ENCODE peak calls at places on chromosome 11, in eight cellular contexts. H is right cardiac atrium, Q is PC-9, C is sigmoid colon, D is Caco-2, G is gastrocnemius medialis, P is epithelial cell of proximal tubule, J is fibroblast of the aortic adventitia. I is an unnamed sample.

GRCh38 chr11:96284401-96284800 is 58.6 kb downstream of the MAML2 start:
- DNase-seq in H (no peak), Q (no peak), C (no peak), D (no peak), G (no peak), P (no peak), J (no peak), I (no peak)

GRCh38 chr11:34987617-34988016 is 71.2 kb downstream of the PDHX start:
- DNase-seq in H (no peak), Q (no peak), C (no peak), D (no peak), G (no peak), P (no peak), J (peak; percentile 16), I (peak; percentile 68)

GRCh38 chr11:15710593-15711260 is 596.0 kb downstream of the INSC start:
- DNase-seq in H (no peak), Q (no peak), C (no peak), D (no peak), G (peak; percentile 59), P (no peak), J (no peak), I (no peak)

GRCh38 chr11:94831529-94831928 is 63.4 kb downstream of the AMOTL1 start:
- DNase-seq in H (no peak), Q (no peak), C (no peak), D (no peak), G (no peak), P (no peak), J (no peak), I (no peak)

GRCh38 chr11:4164884-4165590 is 70.4 kb downstream of the RRM1 start:
- DNase-seq in H (no peak), Q (no peak), C (no peak), D (no peak), G (no peak), P (no peak), J (no peak), I (no peak)

GRCh38 chr11:111930472-111930871 is 6.7 kb upstream of the DIXDC1 start:
- DNase-seq in H (no peak), Q (no peak), C (no peak), D (no peak), G (no peak), P (no peak), J (no peak), I (no peak)

GRCh38 chr11:120545813-120546212 is 34.3 kb downstream of the GRIK4 start:
- DNase-seq in H (no peak), Q (no peak), C (no peak), D (no peak), G (no peak), P (no peak), J (no peak), I (no peak)

GRCh38 chr11:6443269-6444003 is 2.6 kb upstream of the HPX start:
- DNase-seq in H (peak; percentile 57), Q (peak; percentile 16), C (peak; percentile 79), D (peak; percentile 66), G (peak; percentile 10), P (no peak), J (peak; percentile 61), I (peak; percentile 12)

GRCh38 chr11:44286268-44286880 is 23.6 kb downstream of the ALX4 start:
- DNase-seq in H (no peak), Q (peak; percentile 39), C (no peak), D (peak; percentile 56), G (no peak), P (no peak), J (peak; percentile 58), I (no peak)

GRCh38 chr11:58316142-58316541 is 42.7 kb downstream of the OR5B17 start:
- DNase-seq in H (no peak), Q (no peak), C (no peak), D (no peak), G (no peak), P (peak; percentile 26), J (peak; percentile 28), I (no peak)

GRCh38 chr11:76550781-76551180 is 106.0 kb downstream of the EMSY start:
- DNase-seq in H (no peak), Q (no peak), C (no peak), D (no peak), G (no peak), P (no peak), J (no peak), I (no peak)

GRCh38 chr11:61671527-61671926 is 8.7 kb upstream of the DAGLA start:
- DNase-seq in H (no peak), Q (peak; percentile 34), C (no peak), D (peak; percentile 79), G (no peak), P (no peak), J (no peak), I (no peak)

GRCh38 chr11:111454561-111455192 is 57.5 kb downstream of the BTG4 start:
- DNase-seq in H (no peak), Q (peak; percentile 48), C (no peak), D (peak; percentile 76), G (no peak), P (no peak), J (peak; percentile 65), I (peak; percentile 28)

GRCh38 chr11:101860694-101861371 is 54.0 kb upstream of the CEP126 start:
- DNase-seq in H (peak; percentile 17), Q (peak; percentile 30), C (no peak), D (peak; percentile 73), G (no peak), P (no peak), J (peak; percentile 83), I (peak; percentile 36)

GRCh38 chr11:108432783-108433182 is 34.5 kb downstream of the C11orf65 start:
- DNase-seq in H (no peak), Q (no peak), C (no peak), D (no peak), G (no peak), P (no peak), J (peak; percentile 47), I (peak; percentile 15)

GRCh38 chr11:62811659-62812058 is 6.4 kb upstream of the NXF1 start:
- DNase-seq in H (no peak), Q (no peak), C (no peak), D (no peak), G (no peak), P (no peak), J (no peak), I (no peak)

GRCh38 chr11:26105762-26106423 is 226.0 kb upstream of the ANO3 start:
- DNase-seq in H (no peak), Q (no peak), C (no peak), D (no peak), G (no peak), P (no peak), J (no peak), I (no peak)

GRCh38 chr11:77127969-77128691 is at the start of gene MYO7A:
- DNase-seq in H (peak; percentile 71), Q (peak; percentile 25), C (no peak), D (peak; percentile 98), G (no peak), P (no peak), J (no peak), I (no peak)

GRCh38 chr11:93169950-93170561 is 27.7 kb downstream of the SLC36A4 start:
- DNase-seq in H (no peak), Q (no peak), C (no peak), D (no peak), G (no peak), P (no peak), J (peak; percentile 58), I (no peak)

GRCh38 chr11:15585587-15586331 is 471.0 kb downstream of the INSC start:
- DNase-seq in H (no peak), Q (no peak), C (no peak), D (no peak), G (no peak), P (no peak), J (no peak), I (no peak)

GRCh38 chr11:13268791-13269190 is 8.8 kb upstream of the BMAL1 start:
- DNase-seq in H (no peak), Q (no peak), C (no peak), D (no peak), G (no peak), P (no peak), J (no peak), I (no peak)

DNA sequence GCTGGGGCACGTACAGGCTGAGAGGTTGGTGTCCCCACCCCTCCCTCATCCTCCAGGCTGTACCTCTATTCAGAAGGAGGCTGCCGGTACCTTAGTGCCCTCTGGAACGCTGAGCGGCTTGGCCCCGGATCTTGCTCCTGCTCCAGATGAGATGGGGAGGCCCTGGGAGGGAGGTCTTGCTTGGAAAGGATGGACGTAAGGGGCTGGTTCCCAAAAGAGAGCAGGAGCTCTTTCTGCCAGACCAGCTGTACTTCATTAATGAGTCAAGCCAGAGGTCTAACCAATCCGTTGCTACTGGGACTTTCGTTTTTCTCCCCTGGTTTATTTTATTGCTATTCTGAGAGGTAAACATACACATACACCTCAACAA is 213.0 kb upstream of the CADM1 start:
- DNase-seq in H (peak; percentile 53), Q (no peak), C (peak; percentile 59), D (no peak), G (no peak), P (no peak), J (no peak), I (no peak)
- H3K4me3 ChIP-seq in H (no peak overlapping the region), Q (no peak overlapping the region), C (peak overlapping the region; percentile 2), D (no peak overlapping the region), G (no peak overlapping the region), P (no peak overlapping the region), J (no peak overlapping the region), I (no peak overlapping the region)

DNA sequence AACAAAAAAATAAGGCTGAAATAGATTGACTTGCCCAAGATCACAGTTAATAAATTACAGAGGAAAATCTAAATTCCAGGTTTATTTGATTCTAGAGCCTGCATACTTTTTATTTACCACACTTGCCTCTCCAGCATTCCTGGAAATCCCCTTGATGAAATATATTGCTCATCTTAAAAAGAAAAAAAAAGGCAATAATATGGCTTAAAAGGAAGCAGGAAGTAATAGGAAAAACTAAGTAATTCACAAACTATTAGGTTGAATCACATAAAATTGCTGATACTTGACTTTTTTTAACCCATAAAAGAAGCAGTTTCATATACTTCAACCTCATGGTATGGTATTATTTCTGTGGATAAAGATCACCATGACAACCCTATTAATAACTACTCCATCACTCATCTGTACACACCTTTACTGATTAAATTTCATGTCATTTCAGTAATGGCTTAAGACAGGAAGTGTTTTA is 52.9 kb downstream of the COPB1 start:
- DNase-seq in H (no peak), Q (no peak), C (no peak), D (no peak), G (no peak), P (peak; percentile 56), J (peak; percentile 60), I (no peak)
- H3K4me3 ChIP-seq in H (no peak overlapping the region), Q (no peak overlapping the region), C (no peak overlapping the region), D (no peak overlapping the region), G (no peak overlapping the region), P (no peak overlapping the region), J (no peak overlapping the region), I (no peak overlapping the region)

GRCh38 chr11:130213979-130214281 is 54.3 kb downstream of the ST14 start:
- DNase-seq in H (no peak), Q (no peak), C (no peak), D (peak; percentile 17), G (no peak), P (no peak), J (no peak), I (no peak)
- H3K4me3 ChIP-seq in H (no peak overlapping the region), Q (no peak overlapping the region), C (no peak overlapping the region), D (no peak overlapping the region), G (no peak overlapping the region), P (no peak overlapping the region), J (no peak overlapping the region), I (no peak overlapping the region)

DNA sequence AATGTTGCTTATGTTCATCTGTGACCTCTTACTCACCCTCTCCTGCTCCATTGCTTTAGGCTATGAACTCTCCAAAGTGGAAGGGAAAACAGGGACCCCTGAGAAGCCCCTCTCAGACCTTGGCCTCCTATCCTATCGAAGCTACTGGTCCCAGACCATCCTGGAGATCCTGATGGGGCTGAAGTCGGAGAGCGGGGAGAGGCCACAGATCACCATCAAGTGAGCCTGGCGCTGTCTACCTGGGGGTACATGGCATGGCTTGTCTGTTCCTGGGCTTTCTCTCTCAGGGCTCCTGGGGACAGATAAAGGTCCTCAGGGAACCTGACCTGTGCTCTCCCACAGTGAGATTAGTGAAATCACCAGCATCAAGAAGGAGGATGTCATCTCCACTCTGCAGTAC is 2.1 kb downstream of the RNASEH2C start:
- DNase-seq in H (no peak), Q (no peak), C (no peak), D (no peak), G (no peak), P (no peak), J (no peak), I (no peak)
- H3K4me3 ChIP-seq in H (no peak overlapping the region), Q (no peak overlapping the region), C (no peak overlapping the region), D (no peak overlapping the region), G (no peak overlapping the region), P (no peak overlapping the region), J (peak overlapping the region; percentile 25), I (no peak overlapping the region)

I was measured in skeletal muscle cell.